ENCODE peak calls at places on chromosomes 1 and 21, in six cellular contexts. Z is kidney epithelial cell, W is AG09319, M is tibial artery, F is AG10803, Y is heart right ventricle. V is an unnamed sample.

GRCh38 chr1:60970081-60970509 is 112.3 kb upstream of the NFIA start:
- DNase-seq in F (peak; percentile 33), Z (no peak), Y (no peak), W (no peak), M (no peak), V (no peak)

GRCh38 chr1:2455757-2456156 is 20.3 kb upstream of the PLCH2 start:
- DNase-seq in Y (no peak), F (no peak), Z (no peak), W (no peak), M (no peak), V (no peak)

GRCh38 chr1:81824759-81825158 is 24.0 kb downstream of the ADGRL2 start:
- DNase-seq in Z (no peak), M (no peak), F (no peak), Y (no peak), W (no peak), V (no peak)

GRCh38 chr21:45560106-45561021 is 18.1 kb upstream of the SLC19A1 start:
- DNase-seq in Y (no peak), M (peak; percentile 60), Z (no peak), W (no peak), F (no peak), V (no peak)

GRCh38 chr1:116502915-116503314 is 67.9 kb downstream of the CD58 start:
- DNase-seq in F (no peak), Y (no peak), M (no peak), W (no peak), Z (no peak), V (no peak)

GRCh38 chr1:171081220-171081993 is 9.3 kb upstream of the FMO3 start:
- DNase-seq in M (no peak), W (peak; percentile 40), F (peak; percentile 66), Z (no peak), Y (no peak), V (no peak)

GRCh38 chr1:88985033-88985432 is 7.4 kb downstream of the KYAT3 start:
- DNase-seq in F (peak; percentile 81), Z (no peak), Y (peak; percentile 40), W (peak; percentile 83), M (no peak), V (no peak)

GRCh38 chr1:30579580-30579979 is 143.8 kb downstream of the MATN1 start:
- DNase-seq in Y (no peak), M (no peak), F (no peak), Z (no peak), W (no peak), V (no peak)

GRCh38 chr1:173400387-173400995 is 76.6 kb upstream of the PRDX6 start:
- DNase-seq in Y (no peak), Z (no peak), F (no peak), W (no peak), M (no peak), V (no peak)

GRCh38 chr1:205374205-205375078 is 17.7 kb upstream of the KLHDC8A start:
- DNase-seq in Y (no peak), W (no peak), Z (peak; percentile 56), M (no peak), F (peak; percentile 35), V (no peak)

GRCh38 chr1:220700591-220701179 is 10.5 kb downstream of the C1orf115 start:
- DNase-seq in Z (no peak), W (no peak), M (no peak), Y (no peak), F (no peak), V (no peak)

GRCh38 chr1:14929547-14930223 is 223.9 kb upstream of the TMEM51 start:
- DNase-seq in W (no peak), F (peak; percentile 67), Y (no peak), M (no peak), Z (no peak), V (no peak)

GRCh38 chr1:28648493-28649238 is at the start of gene RNU11:
- DNase-seq in W (peak; percentile 94), M (peak; percentile 92), Z (peak; percentile 94), F (peak; percentile 97), Y (peak; percentile 91), V (peak; percentile 80)

GRCh38 chr1:59214764-59215208 is 82.1 kb upstream of the FGGY start:
- DNase-seq in Z (no peak), Y (no peak), F (peak; percentile 23), M (peak; percentile 87), W (no peak), V (no peak)

GRCh38 chr1:203665986-203666385 is 39.4 kb downstream of the ATP2B4 start:
- DNase-seq in Z (no peak), Y (no peak), F (no peak), M (no peak), W (no peak), V (no peak)

GRCh38 chr21:36949171-36950141 is 17.0 kb downstream of the HLCS start:
- DNase-seq in Z (no peak), Y (no peak), W (no peak), F (no peak), M (no peak), V (no peak)

GRCh38 chr21:43712268-43712942 is 6.5 kb upstream of the PDXK start:
- DNase-seq in Y (no peak), Z (peak; percentile 93), M (no peak), F (peak; percentile 73), W (no peak), V (no peak)

GRCh38 chr1:83999316-83999819 is 436 bp upstream of the TTLL7 start:
- DNase-seq in M (peak; percentile 89), Y (no peak), Z (no peak), W (peak; percentile 31), F (peak; percentile 71), V (no peak)

GRCh38 chr1:8989821-8990220 is 36.4 kb downstream of the SLC2A7 start:
- DNase-seq in Y (no peak), W (no peak), F (no peak), Z (no peak), M (no peak), V (no peak)

GRCh38 chr1:151478923-151479322 is 19.6 kb upstream of the POGZ start:
- DNase-seq in Y (no peak), Z (no peak), W (no peak), F (peak; percentile 24), M (no peak), V (no peak)

DNA sequence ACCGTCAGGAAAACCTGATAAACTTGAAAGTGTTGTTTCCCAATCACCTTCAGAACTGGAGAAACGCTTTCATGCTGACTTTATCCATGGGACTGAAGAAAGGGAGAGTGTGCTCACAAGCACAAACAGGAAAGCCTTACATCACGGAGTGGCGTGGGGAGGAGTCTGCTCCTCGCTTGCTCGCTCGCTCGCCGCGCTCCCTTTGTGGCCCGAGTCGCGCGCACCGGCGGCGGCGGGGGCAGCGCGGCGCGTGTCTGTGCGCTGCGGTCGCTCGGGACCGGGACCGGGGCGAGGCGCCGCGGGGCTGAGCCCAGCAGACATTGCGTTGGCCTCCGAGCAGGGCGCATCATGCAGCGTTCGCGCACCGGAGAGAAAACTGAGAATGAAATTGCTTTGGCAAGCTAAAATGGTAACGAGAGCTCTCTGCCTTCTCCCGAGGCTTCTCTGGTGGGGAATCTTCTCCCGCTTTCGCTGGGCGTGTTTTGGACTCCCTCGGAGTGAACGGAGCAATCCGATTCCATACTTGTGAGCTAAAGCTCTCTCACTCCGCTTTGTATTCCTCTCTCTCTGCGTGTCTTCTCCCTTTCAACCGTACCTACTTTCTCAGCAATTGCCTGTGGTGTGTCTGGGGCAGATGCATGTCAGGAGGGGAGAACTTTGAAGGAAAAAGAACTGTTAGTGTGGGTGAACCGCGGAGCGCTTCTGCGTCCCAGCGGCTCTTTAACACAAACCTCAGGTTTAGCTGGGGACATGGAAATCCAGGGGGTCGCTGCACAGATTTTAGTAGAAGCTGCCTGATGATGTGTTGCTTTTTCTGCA is at the start of gene RGL1:
- DNase-seq in Y (peak; percentile 76), M (peak; percentile 84), F (peak; percentile 74), W (no peak), Z (peak; percentile 35), V (no peak)
- TF ChIP-seq CTCF in Y (no peak), M (no peak), F (no peak), W (no peak), Z (no peak), V (no peak)

DNA sequence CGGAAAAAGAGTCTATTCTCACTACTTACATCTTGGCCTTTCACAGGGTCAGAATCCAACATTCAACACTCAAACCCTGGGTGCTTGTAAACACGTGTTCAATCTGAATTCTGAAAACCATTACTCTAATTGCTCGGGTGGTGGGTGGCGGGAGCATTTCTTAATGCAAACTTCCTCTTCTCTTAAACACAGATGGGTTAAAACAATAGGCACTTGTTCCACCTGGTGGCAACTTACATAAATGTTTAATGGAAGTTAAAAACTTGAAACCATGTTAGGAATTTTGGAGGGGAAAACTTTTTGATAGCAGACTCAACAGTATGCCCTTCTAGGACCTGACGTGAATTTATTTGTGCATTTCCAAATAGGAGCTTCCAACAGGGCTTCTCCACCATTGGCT is 23.4 kb upstream of the TDRD10 start:
- DNase-seq in W (no peak), Y (no peak), F (peak; percentile 23), M (no peak), Z (no peak), V (no peak)
- TF ChIP-seq CTCF in W (no peak), Y (no peak), F (peak; percentile 29), M (no peak), Z (peak; percentile 19), V (no peak)

DNA sequence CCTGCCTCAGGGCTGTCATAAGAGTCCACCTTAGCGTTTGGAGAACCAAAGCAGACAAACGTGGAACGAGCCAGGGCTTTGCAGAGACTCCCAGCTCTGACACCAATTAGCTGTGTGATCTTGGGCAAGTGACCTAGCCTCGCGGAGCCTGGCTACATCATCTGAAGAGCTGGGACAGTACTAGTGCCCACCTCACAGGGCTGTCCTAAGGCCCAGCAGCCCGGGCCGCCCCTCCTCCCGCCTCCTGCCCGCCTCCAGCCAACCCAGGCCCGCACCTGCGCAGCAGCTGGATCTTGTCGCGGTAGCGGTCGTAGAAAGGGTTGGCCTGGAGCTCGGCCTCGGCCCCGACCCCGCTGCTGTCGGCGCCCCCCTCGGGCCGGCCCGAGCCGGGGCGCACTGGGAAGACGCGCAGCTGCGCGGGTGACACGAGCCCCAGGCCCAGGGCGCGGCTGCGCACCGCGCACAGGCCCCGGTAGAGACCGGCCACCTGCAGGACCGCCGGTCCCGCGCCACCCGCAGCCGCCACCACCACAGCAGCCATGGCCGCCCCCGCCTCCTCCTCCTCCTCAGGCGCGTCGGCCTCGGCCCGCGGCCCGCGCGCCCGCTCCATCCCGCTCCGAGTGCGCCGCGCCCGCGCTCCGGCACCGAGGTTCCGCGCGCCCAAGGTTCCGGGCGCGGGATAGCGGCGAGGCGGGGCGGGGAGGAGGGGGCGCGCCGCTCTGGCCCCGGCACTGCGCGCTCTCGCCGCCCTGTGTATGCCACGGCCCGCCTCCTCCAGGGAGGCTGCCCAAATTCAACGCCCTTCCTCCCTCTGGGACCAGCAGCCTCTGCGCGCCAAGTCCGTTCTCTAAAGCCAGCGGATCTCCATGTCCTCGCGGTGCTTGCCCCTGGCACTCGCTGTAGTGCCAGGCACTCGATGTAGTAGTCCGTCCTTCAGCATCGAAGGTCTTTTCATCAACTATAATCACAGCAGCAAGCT is at the start of gene ATPAF1:
- DNase-seq in Y (peak; percentile 59), W (peak; percentile 48), M (peak; percentile 90), F (peak; percentile 75), Z (peak; percentile 14), V (peak; percentile 39)
- TF ChIP-seq CTCF in Y (no peak), W (no peak), M (no peak), F (no peak), Z (no peak), V (no peak)

GRCh38 chr1:201481004-201481380 is 12.0 kb upstream of the PHLDA3 start:
- DNase-seq in M (no peak), F (no peak), Y (no peak), Z (no peak), W (no peak), V (no peak)

GRCh38 chr1:201479331-201479730 is 10.3 kb upstream of the PHLDA3 start:
- DNase-seq in W (no peak), M (no peak), Y (no peak), Z (no peak), F (no peak), V (no peak)

GRCh38 chr1:201481761-201482493 is 12.9 kb upstream of the PHLDA3 start:
- DNase-seq in Z (no peak), W (no peak), F (peak; percentile 72), M (peak; percentile 94), Y (peak; percentile 90), V (peak; percentile 67)

GRCh38 chr1:201482755-201483154 is 13.8 kb upstream of the PHLDA3 start:
- DNase-seq in F (no peak), W (no peak), Y (no peak), Z (no peak), M (no peak), V (no peak)

GRCh38 chr1:201480231-201481003 is 11.4 kb upstream of the PHLDA3 start:
- DNase-seq in W (no peak), Z (no peak), Y (peak; percentile 81), M (peak; percentile 90), F (peak; percentile 71), V (no peak)
- TF ChIP-seq CTCF in W (peak; percentile 4), Z (peak; percentile 18), Y (no peak), M (no peak), F (peak; percentile 19), V (no peak)

V was measured in natural killer cell.